ENCODE peak calls at places on chromosomes 6 and 20, in four cellular contexts. U is GM06990; Y is CD4-positive, alpha-beta T cell; C is GM23338. Q is an unnamed sample.

GRCh38 chr6:120826253-120826652 is 508.0 kb downstream of the TBC1D32 start:
- DNase-seq in U (no peak), Y (no peak), C (peak), Q (no peak)

GRCh38 chr20:25195962-25196700 is 619 bp downstream of the ENTPD6 start:
- DNase-seq in U (no peak), Y (peak), C (peak), Q (no peak)

GRCh38 chr6:160357088-160357487 is 8.9 kb downstream of the SLC22A3 start:
- DNase-seq in U (no peak), Y (no peak), C (no peak), Q (no peak)

GRCh38 chr6:31877651-31878161 is 1.1 kb downstream of the SLC44A4 start:
- DNase-seq in U (no peak), Y (no peak), C (no peak), Q (no peak)

GRCh38 chr20:51430198-51430950 is 112.1 kb downstream of the NFATC2 start:
- DNase-seq in U (no peak), Y (no peak), C (no peak), Q (no peak)

GRCh38 chr20:57159945-57160610 is 106.4 kb downstream of the BMP7 start:
- DNase-seq in U (no peak), Y (no peak), C (no peak), Q (no peak)

GRCh38 chr20:9025643-9026042 is 43.2 kb upstream of the PLCB4 start:
- DNase-seq in U (no peak), Y (no peak), C (no peak), Q (no peak)

GRCh38 chr6:39189915-39190544 is 39.2 kb downstream of the KCNK5 start:
- DNase-seq in U (no peak), Y (no peak), C (peak), Q (peak)

GRCh38 chr20:61447950-61448349 is 195.9 kb downstream of the CDH4 start:
- DNase-seq in U (no peak), Y (no peak), C (no peak), Q (no peak)

GRCh38 chr6:3782876-3783832 is 31.6 kb upstream of the PXDC1 start:
- DNase-seq in U (no peak), Y (no peak), C (no peak), Q (no peak)

GRCh38 chr6:10256113-10256690 is 158.7 kb downstream of the TFAP2A start:
- DNase-seq in U (no peak), Y (no peak), C (peak), Q (peak)

GRCh38 chr20:50574108-50574507 is 63.9 kb downstream of the PTPN1 start:
- DNase-seq in U (no peak), Y (no peak), C (no peak), Q (no peak)

GRCh38 chr20:48819813-48820648 is 7.8 kb downstream of the PREX1 start:
- DNase-seq in U (no peak), Y (peak), C (peak), Q (no peak)

GRCh38 chr6:18823782-18824386 is 436.7 kb downstream of the RNF144B start:
- DNase-seq in U (no peak), Y (no peak), C (peak), Q (no peak)

GRCh38 chr20:24951536-24952047 is 2.5 kb downstream of the CST7 start:
- DNase-seq in U (no peak), Y (no peak), C (no peak), Q (no peak)

GRCh38 chr20:25207149-25207959 is 11.8 kb downstream of the ENTPD6 start:
- DNase-seq in U (no peak), Y (no peak), C (no peak), Q (peak)

GRCh38 chr6:6886160-6886885 is 221.4 kb upstream of the RREB1 start:
- DNase-seq in U (no peak), Y (no peak), C (no peak), Q (no peak)

GRCh38 chr6:90406142-90406794 is 109.6 kb upstream of the BACH2 start:
- DNase-seq in U (no peak), Y (no peak), C (no peak), Q (no peak)

GRCh38 chr20:63064310-63064709 is 57.5 kb upstream of the BHLHE23 start:
- DNase-seq in U (no peak), Y (no peak), C (no peak), Q (no peak)

GRCh38 chr6:12801141-12801540 is 84.6 kb downstream of the PHACTR1 start:
- DNase-seq in U (no peak), Y (no peak), C (no peak), Q (no peak)

GRCh38 chr6:34391023-34391485 is 1.4 kb downstream of the NUDT3 start:
- DNase-seq in U (no peak), Y (no peak), C (peak), Q (no peak)

GRCh38 chr20:61874421-61875068 is 191.1 kb downstream of the TAF4 start:
- DNase-seq in U (no peak), Y (no peak), C (peak), Q (no peak)

GRCh38 chr6:106511274-106512047 is 117.8 kb downstream of the RTN4IP1 start:
- DNase-seq in U (peak), Y (peak), C (peak), Q (peak)

GRCh38 chr20:47343007-47343472 is 13.5 kb downstream of the ZMYND8 start:
- DNase-seq in U (no peak), Y (no peak), C (no peak), Q (no peak)

GRCh38 chr6:159116343-159116742 is 52.9 kb upstream of the FNDC1 start:
- DNase-seq in U (peak), Y (no peak), C (no peak), Q (no peak)

GRCh38 chr6:116462516-116462915 is 1.3 kb downstream of the CALHM6 start:
- DNase-seq in U (no peak), Y (no peak), C (no peak), Q (peak)

GRCh38 chr6:49966823-49967222 is 2.6 kb downstream of the DEFB113 start:
- DNase-seq in U (no peak), Y (no peak), C (no peak), Q (no peak)

GRCh38 chr20:32114305-32114960 is 4.9 kb downstream of the TM9SF4 start:
- DNase-seq in U (no peak), Y (no peak), C (no peak), Q (no peak)

GRCh38 chr6:145829950-145830349 is 15.4 kb upstream of the FBXO30 start:
- DNase-seq in U (no peak), Y (no peak), C (no peak), Q (no peak)

GRCh38 chr6:169981051-169981450 is 229.6 kb downstream of the ERMARD start:
- DNase-seq in U (no peak), Y (no peak), C (no peak), Q (no peak)

GRCh38 chr6:137165375-137166246 is 7.8 kb downstream of the IL22RA2 start:
- DNase-seq in U (peak), Y (peak), C (no peak), Q (peak)

GRCh38 chr6:157229219-157229607 is 94.1 kb downstream of the TMEM242 start:
- DNase-seq in U (no peak), Y (no peak), C (peak), Q (no peak)

GRCh38 chr6:169035381-169036280 is 218.0 kb downstream of the THBS2 start:
- DNase-seq in U (no peak), Y (no peak), C (no peak), Q (no peak)

GRCh38 chr6:113564401-113565161 is 292.6 kb upstream of the MARCKS start:
- DNase-seq in U (peak), Y (no peak), C (peak), Q (no peak)

DNA sequence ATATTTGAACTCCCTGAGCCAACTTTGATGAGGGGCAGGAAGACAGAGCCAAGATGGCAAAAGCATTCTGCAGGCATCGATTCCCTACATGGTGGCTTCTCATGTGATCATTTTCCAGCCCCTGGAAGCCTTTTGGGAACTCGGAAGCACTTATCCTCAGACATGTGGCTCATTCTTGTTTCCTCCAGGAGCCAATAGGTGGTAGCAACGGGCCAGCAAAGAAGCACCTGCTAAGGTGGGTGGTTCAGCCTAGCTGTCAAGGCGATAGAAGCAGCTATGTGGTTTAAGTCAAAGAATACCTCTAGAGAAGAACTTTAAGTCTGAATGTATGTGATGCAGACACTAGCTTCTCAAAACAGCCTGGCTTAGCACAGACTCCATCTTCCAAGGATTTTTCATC is 64.9 kb upstream of the PAX1 start:
- DNase-seq in U (no peak), Y (no peak), C (peak), Q (peak)
- TF ChIP-seq CTCF in U (peak), Y (no peak), C (peak), Q (peak)

GRCh38 chr6:109695468-109695867 is 4.4 kb downstream of the FIG4 start:
- DNase-seq in U (no peak), Y (no peak), C (peak), Q (no peak)
- TF ChIP-seq CTCF in U (peak), Y (no peak), C (peak), Q (no peak)

GRCh38 chr6:166595061-166595780 is 8.7 kb upstream of the RAMACL start:
- DNase-seq in U (no peak), Y (no peak), C (no peak), Q (no peak)
- TF ChIP-seq CTCF in U (no peak), Y (no peak), C (no peak), Q (no peak)

GRCh38 chr6:129635396-129636164 is 74.4 kb downstream of the ARHGAP18 start:
- DNase-seq in U (no peak), Y (no peak), C (no peak), Q (no peak)
- TF ChIP-seq CTCF in U (no peak), Y (no peak), C (no peak), Q (peak)

GRCh38 chr6:26491604-26492003 is 8.5 kb upstream of the BTN1A1 start:
- DNase-seq in U (no peak), Y (no peak), C (no peak), Q (no peak)

GRCh38 chr6:26494117-26494516 is 6.0 kb upstream of the BTN1A1 start:
- DNase-seq in U (no peak), Y (no peak), C (no peak), Q (no peak)

GRCh38 chr6:26490576-26490964 is 9.5 kb upstream of the BTN1A1 start:
- DNase-seq in U (no peak), Y (no peak), C (no peak), Q (no peak)

GRCh38 chr6:26489926-26490575 is 10.1 kb upstream of the BTN1A1 start:
- DNase-seq in U (no peak), Y (no peak), C (no peak), Q (no peak)

GRCh38 chr6:26493258-26493657 is 6.8 kb upstream of the BTN1A1 start:
- DNase-seq in U (no peak), Y (no peak), C (peak), Q (no peak)
- TF ChIP-seq CTCF in U (peak), Y (no peak), C (no peak), Q (no peak)

Q was measured in GM13976.